ENCODE peak calls at places on chromosomes 3 and 15, in six cellular contexts. W, L, J, G, F and S are unnamed samples.
A peak's percentile ranks its signal among the peaks of the same experiment; 100 is the strongest.

GRCh38 chr15:43912991-43913927 is 86.5 kb downstream of the WDR76 start:
- DNase-seq in G (peak; percentile 43), F (peak; percentile 100), L (peak; percentile 99), W (peak; percentile 98), J (peak; percentile 96), S (peak; percentile 94)

GRCh38 chr3:9902372-9903237 is at the start of gene IL17RE:
- DNase-seq in G (no peak), W (no peak), F (no peak), L (no peak), J (peak; percentile 53), S (no peak)

GRCh38 chr15:28873006-28873405 is 12.8 kb upstream of the APBA2 start:
- DNase-seq in L (no peak), F (no peak), J (no peak), W (no peak), G (no peak), S (no peak)

GRCh38 chr3:125245521-125245920 is 33.0 kb upstream of the SLC12A8 start:
- DNase-seq in J (peak; percentile 70), F (peak; percentile 57), G (no peak), L (peak; percentile 51), W (no peak), S (no peak)

GRCh38 chr15:79641841-79642240 is 209.7 kb downstream of the MINAR1 start:
- DNase-seq in L (no peak), F (no peak), G (no peak), J (peak; percentile 62), W (no peak), S (peak; percentile 58)

GRCh38 chr3:60391292-60391691 is 860.0 kb downstream of the FHIT start:
- DNase-seq in G (no peak), L (no peak), F (peak; percentile 1), J (no peak), W (no peak), S (no peak)

GRCh38 chr3:152971880-152972279 is 136.9 kb downstream of the P2RY1 start:
- DNase-seq in J (no peak), W (no peak), L (no peak), G (no peak), F (no peak), S (no peak)

GRCh38 chr3:43688245-43688650 is 2.5 kb upstream of the ABHD5 start:
- DNase-seq in L (no peak), G (no peak), W (peak; percentile 82), F (no peak), J (peak; percentile 31), S (no peak)

GRCh38 chr15:88202231-88202630 is 54.3 kb downstream of the NTRK3 start:
- DNase-seq in F (peak; percentile 77), G (no peak), W (peak; percentile 67), J (no peak), L (peak; percentile 73), S (peak; percentile 49)

GRCh38 chr15:89402406-89402805 is 67.8 kb upstream of the POLG start:
- DNase-seq in G (no peak), W (no peak), J (no peak), F (no peak), L (no peak), S (no peak)

GRCh38 chr3:139534992-139535879 is 4.3 kb downstream of the RBP1 start:
- DNase-seq in F (peak; percentile 94), J (peak; percentile 9), W (peak; percentile 97), G (no peak), L (peak; percentile 92), S (peak; percentile 11)

GRCh38 chr3:108472011-108472591 is 38.3 kb downstream of the MYH15 start:
- DNase-seq in J (peak; percentile 96), W (peak; percentile 89), G (peak; percentile 53), F (peak; percentile 94), L (peak; percentile 92), S (peak; percentile 71)

GRCh38 chr3:143413372-143413771 is 293.8 kb downstream of the CHST2 start:
- DNase-seq in W (no peak), L (no peak), G (no peak), F (no peak), J (no peak), S (no peak)

GRCh38 chr3:46908294-46908985 is 30.9 kb downstream of the PTH1R start:
- DNase-seq in W (peak; percentile 91), F (peak; percentile 79), G (no peak), L (peak; percentile 78), J (peak; percentile 78), S (peak; percentile 86)
- TF ChIP-seq CTCF in W (peak; percentile 28), F (peak; percentile 22), G (no peak), L (no peak), J (peak; percentile 31), S (peak; percentile 39)

GRCh38 chr15:70763120-70763949 is at the start of gene UACA:
- DNase-seq in W (peak; percentile 96), J (peak; percentile 99), L (peak; percentile 93), F (peak; percentile 96), G (peak; percentile 98), S (peak; percentile 92)
- H3K4me3 ChIP-seq in W (peak within 1 kb of the TSS; percentile 85), J (peak within 1 kb of the TSS; percentile 100), L (peak within 1 kb of the TSS; percentile 91), F (peak within 1 kb of the TSS; percentile 98), G (peak within 1 kb of the TSS; percentile 93), S (peak within 1 kb of the TSS; percentile 86)

DNA sequence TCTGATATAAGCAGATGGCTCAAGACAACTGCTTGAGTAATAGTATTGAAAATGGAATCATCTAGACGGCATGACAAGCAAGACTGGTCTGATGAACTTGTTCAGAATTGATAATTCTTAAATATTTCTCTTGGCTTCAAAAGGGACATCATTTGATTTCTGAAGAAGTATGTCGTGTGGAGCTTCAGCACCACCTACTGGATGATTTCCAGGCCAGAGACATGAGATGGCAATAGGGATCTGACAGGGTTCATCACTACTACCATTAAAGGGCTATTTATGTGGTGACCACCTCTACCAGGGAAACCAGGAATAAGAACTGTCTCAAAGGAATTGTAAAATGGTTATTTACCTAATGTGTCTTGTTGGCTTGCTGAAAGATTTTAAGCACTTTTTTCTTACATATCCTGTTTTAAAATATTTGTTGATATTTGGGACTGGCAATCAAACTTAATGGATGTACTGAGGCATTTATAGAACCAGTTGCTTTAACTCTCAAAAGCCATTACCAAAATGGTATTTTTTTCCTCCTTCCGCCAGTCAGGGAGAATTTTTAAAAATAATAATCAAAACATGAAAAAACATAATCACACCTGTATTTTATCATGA is 99.5 kb upstream of the FAM98B start:
- DNase-seq in J (peak; percentile 82), W (peak; percentile 79), F (peak; percentile 54), G (peak; percentile 20), L (peak; percentile 37), S (peak; percentile 67)
- TF ChIP-seq CTCF in J (peak; percentile 64), W (peak; percentile 75), F (peak; percentile 64), G (peak; percentile 68), L (peak; percentile 85), S (peak; percentile 78)

GRCh38 chr3:48445277-48445882 is 1.2 kb upstream of the ATRIP start:
- DNase-seq in J (peak; percentile 16), G (no peak), L (no peak), W (no peak), F (no peak), S (no peak)
- H3K4me3 ChIP-seq in J (peak overlapping the region; percentile 58), G (peak overlapping the region; percentile 67), L (peak overlapping the region; percentile 84), W (peak overlapping the region; percentile 92), F (peak overlapping the region; percentile 92), S (peak overlapping the region; percentile 90)

DNA sequence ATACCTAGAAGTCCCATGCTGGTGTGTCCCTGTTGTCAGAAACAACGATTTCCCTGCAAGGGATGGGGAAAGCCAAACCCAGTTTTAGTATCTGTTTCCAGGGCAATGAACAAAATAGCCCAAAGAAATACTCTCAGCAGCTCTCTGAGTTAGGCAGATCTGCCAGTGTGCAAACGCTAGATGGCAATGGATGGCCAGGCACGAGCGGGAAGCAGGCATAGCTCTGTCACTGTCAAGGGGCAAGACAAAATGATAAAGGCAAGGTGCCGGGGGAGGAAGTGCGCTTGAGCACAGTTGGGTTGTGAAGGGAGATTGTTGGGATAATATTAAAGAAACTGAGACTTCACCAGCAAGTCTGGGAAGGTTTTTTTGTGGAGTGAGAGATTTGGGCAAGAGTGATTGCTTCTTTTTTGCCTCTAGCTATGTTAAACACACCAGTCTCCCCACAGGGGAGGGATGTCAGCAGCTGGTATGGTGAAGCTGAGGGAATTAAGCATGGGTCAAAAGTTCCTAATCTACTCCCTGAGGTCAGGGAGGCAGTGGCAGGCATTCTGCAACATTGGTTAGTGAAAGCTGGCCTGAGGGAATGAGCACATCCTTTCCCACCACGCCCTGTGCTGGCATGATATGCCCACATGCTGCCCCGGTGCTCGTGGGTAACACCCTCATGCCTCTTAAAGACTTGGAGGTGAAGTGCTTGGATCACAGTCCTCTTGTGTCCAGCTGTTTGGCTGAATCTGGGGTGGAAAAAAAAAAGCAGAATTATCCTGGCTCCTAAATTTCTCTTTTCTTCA is 117.6 kb downstream of the PDCD6IP start:
- DNase-seq in J (peak; percentile 22), L (peak; percentile 8), W (peak; percentile 52), G (peak; percentile 46), F (peak; percentile 33), S (no peak)
- TF ChIP-seq CTCF in J (peak; percentile 25), L (peak; percentile 33), W (peak; percentile 48), G (peak; percentile 57), F (peak; percentile 42), S (peak; percentile 44)